ENCODE peak calls at places on chromosome 15, in six cellular contexts. Q is spleen; U is activated B cell treated with CpG ODN at 0.5 μM for 24 hours; E is globus pallidus; W is naive thymus-derived CD8-positive, alpha-beta T cell; F is mucosa of gallbladder. G is an unnamed sample.

GRCh38 chr15:49852756-49853155 is 231.9 kb downstream of the DTWD1 start:
- DNase-seq in Q (no peak), U (no peak), E (no peak), W (no peak), F (no peak), G (no peak)

GRCh38 chr15:65275104-65275727 is 11.5 kb downstream of the PARP16 start:
- DNase-seq in Q (no peak), U (no peak), E (no peak), W (peak; percentile 26), F (no peak), G (no peak)

GRCh38 chr15:75921732-75922703 is 18.3 kb downstream of the FBXO22 start:
- DNase-seq in Q (no peak), U (no peak), E (no peak), W (no peak), F (peak; percentile 40), G (no peak)

GRCh38 chr15:58957101-58957973 is 23.9 kb upstream of the SLTM start:
- DNase-seq in Q (no peak), U (peak; percentile 17), E (peak; percentile 56), W (peak; percentile 56), F (peak; percentile 56), G (peak; percentile 8)

GRCh38 chr15:31127596-31128261 is 26.2 kb upstream of the TRPM1 start:
- DNase-seq in Q (no peak), U (no peak), E (no peak), W (no peak), F (no peak), G (no peak)

GRCh38 chr15:34719051-34719882 is 35.5 kb downstream of the GJD2 start:
- DNase-seq in Q (no peak), U (no peak), E (no peak), W (no peak), F (no peak), G (no peak)

GRCh38 chr15:23039917-23040281 is 530 bp upstream of the TUBGCP5 start:
- DNase-seq in Q (peak; percentile 84), U (no peak), E (no peak), W (peak; percentile 23), F (no peak), G (no peak)

GRCh38 chr15:78291698-78292097 is 7.7 kb downstream of the SKIC8 start:
- DNase-seq in Q (no peak), U (no peak), E (no peak), W (no peak), F (no peak), G (no peak)

GRCh38 chr15:99305761-99306505 is 54.7 kb downstream of the LRRC28 start:
- DNase-seq in Q (no peak), U (no peak), E (no peak), W (no peak), F (no peak), G (no peak)

GRCh38 chr15:57418640-57419039 is 42.3 kb downstream of the CGNL1 start:
- DNase-seq in Q (no peak), U (no peak), E (no peak), W (no peak), F (no peak), G (no peak)

GRCh38 chr15:98778263-98778959 is 130.1 kb downstream of the IGF1R start:
- DNase-seq in Q (no peak), U (no peak), E (no peak), W (no peak), F (no peak), G (no peak)

GRCh38 chr15:20646529-20647142 is 105.0 kb upstream of the GOLGA6L6 start:
- DNase-seq in Q (peak; percentile 76), U (no peak), E (no peak), W (no peak), F (no peak), G (no peak)

GRCh38 chr15:70704731-70705130 is 58.6 kb downstream of the UACA start:
- DNase-seq in Q (no peak), U (no peak), E (no peak), W (no peak), F (no peak), G (no peak)

GRCh38 chr15:47331796-47332480 is 385.4 kb upstream of the SEMA6D start:
- DNase-seq in Q (no peak), U (no peak), E (no peak), W (no peak), F (no peak), G (no peak)

GRCh38 chr15:66390670-66391069 is 4.0 kb downstream of the MAP2K1 start:
- DNase-seq in Q (no peak), U (no peak), E (peak; percentile 36), W (no peak), F (no peak), G (no peak)

GRCh38 chr15:90483012-90483307 is 46.8 kb upstream of the CRTC3 start:
- DNase-seq in Q (no peak), U (no peak), E (peak; percentile 69), W (no peak), F (no peak), G (no peak)

GRCh38 chr15:43777293-43777819 is 590 bp upstream of the ELL3 start:
- DNase-seq in Q (peak; percentile 95), U (no peak), E (peak; percentile 57), W (peak; percentile 78), F (peak; percentile 78), G (peak; percentile 79)

GRCh38 chr15:89654847-89655805 is at the start of gene KIF7:
- DNase-seq in Q (no peak), U (no peak), E (no peak), W (no peak), F (no peak), G (no peak)

GRCh38 chr15:100687532-100688215 is 85.3 kb downstream of the ASB7 start:
- DNase-seq in Q (no peak), U (no peak), E (no peak), W (no peak), F (no peak), G (no peak)

GRCh38 chr15:61459785-61460707 is 230.9 kb upstream of the RORA start:
- DNase-seq in Q (no peak), U (no peak), E (no peak), W (no peak), F (peak; percentile 18), G (no peak)

GRCh38 chr15:48025118-48025517 is 95.7 kb upstream of the SLC24A5 start:
- DNase-seq in Q (no peak), U (no peak), E (no peak), W (no peak), F (no peak), G (no peak)

GRCh38 chr15:57356636-57357035 is 19.7 kb upstream of the CGNL1 start:
- DNase-seq in Q (no peak), U (no peak), E (no peak), W (no peak), F (no peak), G (no peak)

GRCh38 chr15:97023131-97023844 is 692.8 kb downstream of the NR2F2 start:
- DNase-seq in Q (no peak), U (no peak), E (no peak), W (no peak), F (no peak), G (no peak)

GRCh38 chr15:75037685-75038084 is 14.3 kb downstream of the PPCDC start:
- DNase-seq in Q (no peak), U (no peak), E (no peak), W (no peak), F (no peak), G (no peak)

GRCh38 chr15:62306851-62307504 is 141.9 kb upstream of the C2CD4B start:
- DNase-seq in Q (no peak), U (no peak), E (peak; percentile 57), W (no peak), F (peak; percentile 59), G (no peak)